ENCODE peak calls at places on chromosomes 13 and 19, in ten cellular contexts. D is WERI-Rb-1, Y is WTC11, X is GM04504, E is skeletal muscle cell, C is tibial artery, P is HS-5, V is EL, B is GM04503, J is stromal cell of bone marrow. R is an unnamed sample.

GRCh38 chr13:45206340-45206739 is 5.5 kb upstream of the KCTD4 start:
- DNase-seq in V (peak), X (peak), Y (no peak), E (peak), D (no peak), P (peak), J (peak), C (no peak), B (peak), R (no peak)

GRCh38 chr13:45691251-45691650 is 10.9 kb upstream of the CBY2 start:
- DNase-seq in C (no peak), P (no peak), Y (no peak), J (no peak), X (no peak), V (no peak), B (no peak), D (no peak), E (no peak), R (no peak)

GRCh38 chr13:44414771-44415170 is 41.1 kb downstream of the SERP2 start:
- DNase-seq in C (no peak), X (no peak), B (no peak), V (no peak), J (no peak), D (no peak), P (no peak), E (no peak), Y (no peak), R (no peak)

GRCh38 chr19:33248954-33249613 is 23.4 kb upstream of the SLC7A10 start:
- DNase-seq in E (no peak), Y (no peak), X (no peak), P (no peak), D (no peak), C (no peak), V (peak), J (no peak), B (no peak), R (no peak)

GRCh38 chr13:111389621-111390521 is 69.4 kb downstream of the TEX29 start:
- DNase-seq in Y (no peak), E (no peak), J (no peak), C (peak), P (no peak), D (no peak), V (no peak), X (no peak), B (no peak), R (no peak)

GRCh38 chr19:1315470-1316166 is 29.9 kb downstream of the EFNA2 start:
- DNase-seq in J (peak), V (peak), C (no peak), E (no peak), Y (peak), X (peak), B (no peak), D (peak), P (no peak), R (no peak)

GRCh38 chr13:106917024-106917491 is 349.1 kb upstream of the ARGLU1 start:
- DNase-seq in Y (peak), J (no peak), X (no peak), C (no peak), B (no peak), P (no peak), D (no peak), E (no peak), V (no peak), R (no peak)

GRCh38 chr13:23411706-23412105 is 21.8 kb downstream of the SACS start:
- DNase-seq in B (no peak), E (no peak), P (no peak), V (no peak), D (no peak), J (no peak), X (no peak), Y (no peak), C (no peak), R (peak)

GRCh38 chr19:8611890-8612806 is 1.6 kb upstream of the ADAMTS10 start:
- DNase-seq in J (peak), V (peak), X (no peak), E (peak), D (no peak), P (no peak), Y (peak), B (no peak), C (peak), R (no peak)

GRCh38 chr13:30119476-30119875 is 187.9 kb downstream of the KATNAL1 start:
- DNase-seq in V (peak), D (no peak), P (no peak), B (peak), C (no peak), Y (no peak), J (peak), X (peak), E (no peak), R (no peak)

GRCh38 chr19:53982611-53983010 is 8.8 kb upstream of the CACNG6 start:
- DNase-seq in J (no peak), P (no peak), B (no peak), Y (peak), D (no peak), E (no peak), C (no peak), X (no peak), V (peak), R (no peak)

GRCh38 chr19:41409288-41409687 is 11.7 kb downstream of the BCKDHA start:
- DNase-seq in B (no peak), C (no peak), E (no peak), V (peak), P (no peak), Y (no peak), D (no peak), X (no peak), J (no peak), R (peak)

GRCh38 chr19:5225486-5226345 is 114.9 kb downstream of the PTPRS start:
- DNase-seq in C (no peak), P (no peak), B (no peak), E (no peak), V (no peak), D (peak), X (no peak), Y (peak), J (no peak), R (peak)

GRCh38 chr13:98349731-98350305 is 172.7 kb upstream of the RNF113B start:
- DNase-seq in V (no peak), E (no peak), D (peak), X (no peak), J (no peak), P (no peak), C (no peak), Y (peak), B (no peak), R (no peak)

GRCh38 chr13:41971848-41972247 is 10.9 kb upstream of the VWA8 start:
- DNase-seq in C (no peak), Y (no peak), E (no peak), P (no peak), V (no peak), X (no peak), B (no peak), D (no peak), J (no peak), R (no peak)

R was measured in NCI-H510A treated with DMSO at 0.1 percent for 48 hours.